ENCODE peak calls at places on chromosomes 7 and 10, in eight cellular contexts. E is HTR-8/SVneo; I is CD4-positive, alpha-beta T cell; P is T-helper 17 cell; U is SJSA1; D is body of pancreas; S is stimulated activated CD8-positive, alpha-beta memory T cell treated with anti-CD3 and anti-CD28 coated beads, Interleukin-4, amount 100 ng/mL, for 4 hours; O is uterus. A is an unnamed sample.

GRCh38 chr7:68706291-68706690 is 892.0 kb upstream of the AUTS2 start:
- DNase-seq in D (no peak), P (no peak), E (peak), U (peak), I (no peak), O (no peak), S (no peak), A (no peak)

GRCh38 chr10:116888380-116889055 is 39.2 kb downstream of the ENO4 start:
- DNase-seq in E (peak), S (no peak), U (peak), P (no peak), O (peak), I (no peak), D (peak), A (peak)

GRCh38 chr10:12960431-12960898 is 41.0 kb downstream of the CCDC3 start:
- DNase-seq in P (no peak), S (no peak), U (no peak), D (peak), I (no peak), O (peak), E (no peak), A (no peak)

GRCh38 chr7:41874206-41874770 is 171.4 kb upstream of the INHBA start:
- DNase-seq in I (no peak), P (no peak), S (no peak), U (no peak), E (no peak), O (no peak), D (no peak), A (no peak)

GRCh38 chr7:120272896-120273475 is at the start of gene KCND2:
- DNase-seq in E (no peak), O (peak), S (no peak), U (no peak), P (no peak), I (no peak), D (no peak), A (no peak)

GRCh38 chr10:21929070-21929469 is 74.5 kb downstream of the DNAJC1 start:
- DNase-seq in P (no peak), O (no peak), U (no peak), I (no peak), D (no peak), E (no peak), S (no peak), A (no peak)

GRCh38 chr7:116522247-116522646 is 2.6 kb upstream of the CAV1 start:
- DNase-seq in E (no peak), P (no peak), D (no peak), O (no peak), S (no peak), I (no peak), U (peak), A (no peak)

GRCh38 chr10:71513454-71513853 is 116.7 kb downstream of the CDH23 start:
- DNase-seq in P (no peak), S (no peak), O (no peak), U (no peak), I (no peak), E (no peak), D (no peak), A (no peak)

GRCh38 chr7:129719980-129720732 is 108.6 kb downstream of the NRF1 start:
- DNase-seq in S (no peak), D (no peak), U (no peak), P (no peak), O (no peak), E (no peak), I (no peak), A (no peak)

GRCh38 chr7:98286701-98287485 is 5.4 kb downstream of the BRI3 start:
- DNase-seq in U (no peak), D (peak), S (no peak), O (no peak), E (no peak), P (no peak), I (no peak), A (no peak)

GRCh38 chr10:76453997-76454396 is 1022.6 kb downstream of the LRMDA start:
- DNase-seq in O (no peak), I (no peak), E (no peak), P (no peak), U (no peak), D (no peak), S (no peak), A (no peak)

GRCh38 chr10:124039432-124040086 is 53.8 kb downstream of the CHST15 start:
- DNase-seq in P (no peak), S (no peak), D (no peak), O (no peak), U (no peak), I (no peak), E (no peak), A (no peak)

GRCh38 chr7:135259702-135260101 is 26.1 kb downstream of the STRA8 start:
- DNase-seq in P (no peak), E (no peak), I (no peak), U (no peak), O (no peak), S (no peak), D (no peak), A (no peak)

GRCh38 chr7:27605283-27605682 is 57.4 kb downstream of the HIBADH start:
- DNase-seq in S (no peak), O (no peak), D (no peak), P (no peak), U (no peak), E (no peak), I (no peak), A (no peak)

GRCh38 chr7:128419262-128419661 is 9.5 kb upstream of the IMPDH1 start:
- DNase-seq in D (no peak), P (no peak), O (no peak), I (no peak), S (no peak), E (no peak), U (no peak), A (no peak)

GRCh38 chr7:28754027-28754426 is 204.1 kb downstream of the TRIL start:
- DNase-seq in D (no peak), O (no peak), U (no peak), P (no peak), E (no peak), I (no peak), S (no peak), A (no peak)

GRCh38 chr7:20236043-20236442 is 18.9 kb upstream of the MACC1 start:
- DNase-seq in E (no peak), I (no peak), S (no peak), D (no peak), P (no peak), U (no peak), O (no peak), A (no peak)

GRCh38 chr7:24604640-24605039 is 31.4 kb downstream of the PALS2 start:
- DNase-seq in D (no peak), E (no peak), O (no peak), U (no peak), I (no peak), P (no peak), S (no peak), A (no peak)

GRCh38 chr7:37986780-37987380 is 66.4 kb downstream of the EPDR1 start:
- DNase-seq in P (no peak), S (no peak), E (no peak), O (no peak), I (no peak), D (no peak), U (no peak), A (no peak)

GRCh38 chr10:32000937-32001336 is 55.3 kb downstream of the KIF5B start:
- DNase-seq in O (no peak), D (no peak), E (peak), S (no peak), P (no peak), U (no peak), I (no peak), A (no peak)

GRCh38 chr7:95468071-95468470 is 17.7 kb upstream of the ASB4 start:
- DNase-seq in D (no peak), U (no peak), E (no peak), I (no peak), S (no peak), O (no peak), P (no peak), A (no peak)

GRCh38 chr7:45143616-45144015 is 14.0 kb upstream of the RAMP3 start:
- DNase-seq in E (no peak), U (no peak), I (no peak), P (no peak), O (no peak), D (no peak), S (no peak), A (no peak)

GRCh38 chr10:4109469-4109868 is 324.5 kb upstream of the KLF6 start:
- DNase-seq in P (no peak), E (no peak), U (no peak), O (no peak), I (no peak), D (no peak), S (no peak), A (no peak)

GRCh38 chr7:137967143-137968018 is 34.5 kb downstream of the CREB3L2 start:
- DNase-seq in D (no peak), E (peak), S (no peak), O (no peak), I (no peak), P (no peak), U (peak), A (peak)

GRCh38 chr7:132028144-132028920 is 471.9 kb upstream of the PODXL start:
- DNase-seq in P (no peak), I (no peak), O (no peak), U (no peak), E (no peak), S (no peak), D (no peak), A (no peak)

GRCh38 chr10:24988831-24989769 is 26.9 kb downstream of the ENKUR start:
- DNase-seq in P (no peak), I (no peak), S (no peak), E (no peak), D (no peak), O (no peak), U (no peak), A (no peak)

GRCh38 chr7:148153611-148154010 is 437.0 kb upstream of the C7orf33 start:
- DNase-seq in S (no peak), E (no peak), U (no peak), O (peak), P (no peak), D (peak), I (no peak), A (no peak)

GRCh38 chr10:96721207-96721572 is 876 bp upstream of the PIK3AP1 start:
- DNase-seq in I (no peak), D (no peak), P (no peak), U (no peak), E (no peak), O (no peak), S (no peak), A (no peak)

GRCh38 chr7:157645539-157645938 is 308.7 kb downstream of the DNAJB6 start:
- DNase-seq in P (no peak), S (no peak), U (no peak), E (no peak), D (no peak), O (no peak), I (no peak), A (no peak)

GRCh38 chr7:36726806-36727503 is 2.7 kb upstream of the AOAH start:
- DNase-seq in P (no peak), D (no peak), U (no peak), E (no peak), S (no peak), I (no peak), O (no peak), A (no peak)

GRCh38 chr7:77727527-77727926 is 31.3 kb downstream of the RSBN1L start:
- DNase-seq in O (no peak), D (no peak), S (no peak), I (no peak), U (no peak), E (no peak), P (no peak), A (no peak)

GRCh38 chr10:11934262-11934661 is 108.3 kb downstream of the UPF2 start:
- DNase-seq in U (no peak), D (no peak), I (no peak), P (no peak), S (no peak), O (no peak), E (no peak), A (no peak)

GRCh38 chr10:618229-618989 is 71.1 kb downstream of the DIP2C start:
- DNase-seq in D (no peak), P (no peak), S (no peak), E (no peak), U (no peak), O (no peak), I (no peak), A (no peak)

GRCh38 chr7:105800442-105800841 is 76.0 kb downstream of the ATXN7L1 start:
- DNase-seq in U (no peak), D (no peak), S (no peak), P (no peak), O (no peak), I (no peak), E (no peak), A (no peak)

GRCh38 chr7:111730476-111731300 is 168.4 kb upstream of the IMMP2L start:
- DNase-seq in S (no peak), E (peak), D (no peak), P (no peak), U (no peak), O (no peak), I (no peak), A (no peak)

A was measured in HS-27A.